ENCODE peak calls at places on chromosomes 11 and 22, in four cellular contexts. E, Z, N and D are unnamed samples.

GRCh38 chr22:44668886-44669724 is 32.9 kb upstream of the PRR5 start:
- DNase-seq in Z (peak), E (no peak), N (no peak), D (no peak)

GRCh38 chr11:45085657-45086501 is 60.6 kb upstream of the PRDM11 start:
- DNase-seq in E (no peak), Z (no peak), N (no peak), D (no peak)

GRCh38 chr11:3823303-3823702 is 14.9 kb downstream of the PGAP2 start:
- DNase-seq in E (no peak), N (no peak), Z (no peak), D (no peak)

GRCh38 chr22:28855355-28856094 is 27.8 kb upstream of the ZNRF3 start:
- DNase-seq in Z (peak), E (peak), N (peak), D (peak)

GRCh38 chr22:44352378-44353062 is 39.8 kb upstream of the SHISAL1 start:
- DNase-seq in N (no peak), Z (no peak), E (no peak), D (no peak)

GRCh38 chr11:7671347-7671746 is 2.0 kb downstream of the CYB5R2 start:
- DNase-seq in E (no peak), Z (no peak), N (peak), D (no peak)

GRCh38 chr11:129734654-129735053 is 81.0 kb upstream of the TMEM45B start:
- DNase-seq in N (no peak), E (no peak), Z (no peak), D (no peak)

GRCh38 chr22:38751422-38752346 is 4.1 kb downstream of the SUN2 start:
- DNase-seq in N (peak), E (peak), Z (no peak), D (peak)

GRCh38 chr11:131597875-131598274 is 227.5 kb downstream of the NTM start:
- DNase-seq in N (no peak), Z (peak), E (no peak), D (no peak)

GRCh38 chr22:47615051-47615450 is 852.6 kb downstream of the TBC1D22A start:
- DNase-seq in N (no peak), E (no peak), Z (peak), D (no peak)

GRCh38 chr11:1600626-1601025 is 2.5 kb upstream of the KRTAP5-2 start:
- DNase-seq in E (no peak), N (no peak), Z (no peak), D (no peak)

GRCh38 chr22:36332623-36333331 is 55.0 kb downstream of the MYH9 start:
- DNase-seq in E (peak), N (peak), Z (peak), D (no peak)

GRCh38 chr22:23079814-23080521 is 9.6 kb downstream of the GNAZ start:
- DNase-seq in N (no peak), Z (no peak), E (no peak), D (peak)

DNA sequence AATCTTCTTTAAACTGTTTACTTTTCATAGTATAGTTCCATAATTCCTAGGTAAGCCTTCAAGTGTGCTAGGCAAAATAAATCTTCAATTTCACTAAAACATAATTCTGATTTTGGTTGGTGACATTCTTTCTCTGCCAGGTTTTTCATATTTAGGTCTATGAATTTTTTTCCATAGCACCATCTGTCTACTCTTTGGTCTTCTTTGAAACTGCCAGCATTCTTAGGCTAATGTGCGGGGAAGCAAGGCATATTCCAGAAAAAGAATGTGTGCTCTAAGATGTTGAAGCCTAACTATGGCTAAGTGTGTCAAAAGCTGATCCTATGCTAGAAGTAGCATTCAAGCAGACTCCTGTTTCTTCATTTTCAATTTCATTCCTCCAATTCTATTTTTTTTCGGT is 213.9 kb upstream of the C11orf87 start:
- DNase-seq in E (no peak), Z (no peak), N (no peak), D (no peak)
- TF ChIP-seq CTCF in E (no peak), Z (no peak), N (no peak), D (no peak)

DNA sequence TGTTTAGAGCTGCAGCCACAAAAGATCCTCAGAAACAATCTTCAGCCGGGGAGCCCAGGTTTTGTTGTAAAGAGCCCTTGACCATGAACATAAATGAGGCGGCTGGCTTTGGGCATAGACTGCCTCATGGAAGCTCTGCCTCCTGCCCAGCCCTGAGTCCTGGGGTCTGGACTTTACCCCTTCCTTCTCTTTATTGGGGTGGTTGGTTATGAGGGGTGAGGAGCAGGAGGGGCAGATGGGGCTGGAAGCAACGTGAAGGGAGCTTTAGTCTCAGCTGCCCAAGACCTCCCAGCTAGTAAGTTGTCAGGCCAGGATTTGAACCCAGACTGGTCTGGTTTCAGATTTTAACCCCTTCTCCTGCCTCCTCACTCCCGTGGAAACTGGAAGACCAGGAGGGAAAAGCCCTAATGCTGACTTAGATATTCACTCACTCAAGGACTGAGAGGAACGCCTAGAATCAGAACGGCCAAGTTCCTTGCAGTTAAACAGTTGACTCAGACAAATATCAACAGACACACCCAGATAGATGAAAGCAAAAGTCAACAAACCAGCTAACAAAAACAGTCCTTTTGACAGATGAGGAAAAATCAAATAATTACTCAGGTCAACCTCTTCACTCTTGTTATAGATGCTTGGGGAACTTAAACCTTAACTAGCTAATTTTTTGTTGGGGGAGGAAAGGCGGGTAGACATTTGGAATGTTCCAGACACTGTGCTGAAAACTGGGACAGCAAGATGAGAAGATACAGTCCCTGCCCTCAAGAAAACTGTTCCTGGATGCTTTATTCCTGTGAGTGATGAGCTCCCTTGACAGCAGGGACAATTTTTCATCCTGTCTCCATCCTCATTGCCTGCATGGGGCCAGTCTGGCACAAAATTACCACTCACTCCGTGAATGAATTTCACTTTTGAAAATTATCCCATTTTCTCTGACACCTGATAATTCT is 20.7 kb upstream of the ARRB1 start:
- DNase-seq in Z (no peak), E (no peak), N (peak), D (no peak)
- H3K27ac ChIP-seq in Z (no peak), E (no peak), N (peak), D (no peak)

DNA sequence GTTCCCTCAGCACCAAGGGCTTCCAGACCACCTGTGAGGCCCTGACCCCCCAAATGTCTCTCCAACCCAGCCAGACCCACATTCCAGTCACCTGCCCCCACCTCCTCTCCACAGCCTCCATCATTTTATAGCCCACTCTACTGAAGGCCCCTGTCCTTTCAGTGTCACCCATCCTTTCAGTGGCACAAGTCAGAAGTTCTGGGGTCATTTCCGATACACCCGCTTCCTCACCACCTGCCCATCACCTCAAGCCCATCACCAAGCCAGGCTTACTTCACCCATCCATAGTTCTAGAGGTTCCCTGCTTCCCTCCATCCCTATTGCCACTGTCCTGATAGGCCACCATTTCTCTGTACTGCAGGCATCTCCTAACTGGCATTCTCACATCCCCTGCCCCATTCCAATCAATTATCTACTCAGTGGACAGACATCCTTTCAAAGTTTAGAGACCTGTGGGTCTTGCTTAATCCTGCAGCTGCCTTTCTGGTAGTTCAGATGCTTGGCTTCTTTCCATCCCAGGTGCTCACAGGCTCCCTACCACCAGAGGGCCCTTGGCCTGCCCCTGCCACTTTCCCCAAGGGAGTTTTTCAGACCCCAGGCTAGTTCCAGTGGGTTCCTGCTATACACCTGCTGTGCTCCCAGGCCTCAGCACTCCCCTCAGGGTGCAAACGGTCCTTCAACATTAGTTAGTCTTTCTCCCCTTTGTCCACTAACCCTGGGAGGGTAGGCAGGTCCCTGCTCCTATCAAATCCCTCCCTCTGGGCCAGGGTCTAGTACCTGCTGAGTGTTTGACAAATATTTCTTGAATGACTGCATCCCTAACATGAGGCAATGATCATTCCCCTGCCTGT is 7.6 kb downstream of the KCNQ1OT1 start:
- DNase-seq in N (peak), E (no peak), Z (peak), D (peak)
- TF ChIP-seq CTCF in N (peak), E (no peak), Z (peak), D (peak)

DNA sequence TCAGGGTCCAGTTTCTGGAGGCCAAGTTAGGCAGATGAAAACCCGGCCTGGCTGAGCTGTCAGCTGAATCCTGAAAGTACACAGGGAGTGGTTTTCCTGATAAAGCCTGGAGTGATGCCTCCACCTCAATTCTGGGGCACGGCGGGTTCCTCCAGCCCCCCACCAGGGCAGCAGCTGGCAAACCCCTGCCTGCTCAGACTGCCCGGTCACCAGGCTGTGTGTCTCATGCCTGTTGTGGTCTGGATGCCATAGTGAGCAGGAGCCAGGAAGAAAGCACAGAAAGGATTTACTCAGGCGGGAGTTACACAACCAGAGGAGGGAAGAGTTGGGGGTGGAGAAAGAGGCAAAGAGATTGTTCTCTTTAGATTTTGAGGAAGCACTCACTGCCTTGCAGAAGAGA is 119.9 kb upstream of the RASSF10 start:
- DNase-seq in E (peak), N (no peak), Z (no peak), D (peak)
- H3K27ac ChIP-seq in E (no peak), N (no peak), Z (no peak), D (peak)